ENCODE peak calls at places on chromosomes 1 and 21, in eight cellular contexts. L is colonic mucosa; D is fibroblast of mammary gland; I is Peyer's patch; M is CD8-positive, alpha-beta T cell; A is AG09309; T is body of pancreas; Q is MM.1S. P is an unnamed sample.

GRCh38 chr1:233294991-233295774 is at the start of gene PCNX2:
- DNase-seq in L (peak), D (peak), I (peak), M (peak), A (no peak), T (peak), Q (peak), P (no peak)

GRCh38 chr1:31102501-31102950 is 37.0 kb upstream of the PUM1 start:
- DNase-seq in L (peak), D (peak), I (no peak), M (no peak), A (peak), T (peak), Q (no peak), P (no peak)

GRCh38 chr1:68346192-68346808 is 103.5 kb downstream of the RPE65 start:
- DNase-seq in L (no peak), D (peak), I (no peak), M (no peak), A (no peak), T (no peak), Q (peak), P (no peak)

GRCh38 chr1:1170215-1170890 is 3.3 kb upstream of the TTLL10 start:
- DNase-seq in L (peak), D (no peak), I (no peak), M (no peak), A (no peak), T (no peak), Q (no peak), P (no peak)

GRCh38 chr1:207711285-207711684 is 40.6 kb upstream of the CD46 start:
- DNase-seq in L (no peak), D (peak), I (no peak), M (no peak), A (no peak), T (peak), Q (peak), P (no peak)

GRCh38 chr1:119482517-119483425 is 24.2 kb upstream of the HSD3B1 start:
- DNase-seq in L (no peak), D (no peak), I (no peak), M (no peak), A (no peak), T (no peak), Q (no peak), P (no peak)

GRCh38 chr1:46675549-46676314 is 4.1 kb downstream of the TEX38 start:
- DNase-seq in L (no peak), D (no peak), I (no peak), M (no peak), A (no peak), T (no peak), Q (peak), P (no peak)

GRCh38 chr1:5903031-5903430 is 89.2 kb downstream of the NPHP4 start:
- DNase-seq in L (no peak), D (no peak), I (no peak), M (no peak), A (no peak), T (no peak), Q (no peak), P (no peak)

GRCh38 chr1:241413386-241413785 is 56.4 kb upstream of the RGS7 start:
- DNase-seq in L (no peak), D (peak), I (no peak), M (no peak), A (no peak), T (no peak), Q (no peak), P (no peak)

GRCh38 chr1:155977607-155978324 is 581 bp downstream of the ARHGEF2 start:
- DNase-seq in L (peak), D (no peak), I (no peak), M (no peak), A (no peak), T (peak), Q (peak), P (no peak)

GRCh38 chr1:175129182-175129581 is 61.5 kb downstream of the TNN start:
- DNase-seq in L (no peak), D (peak), I (no peak), M (no peak), A (peak), T (no peak), Q (no peak), P (no peak)

GRCh38 chr21:29634410-29634809 is 305.4 kb downstream of the GRIK1 start:
- DNase-seq in L (no peak), D (no peak), I (no peak), M (no peak), A (no peak), T (no peak), Q (no peak), P (no peak)

GRCh38 chr1:87885263-87885662 is 556.6 kb downstream of the LMO4 start:
- DNase-seq in L (no peak), D (no peak), I (no peak), M (no peak), A (no peak), T (no peak), Q (no peak), P (no peak)

GRCh38 chr1:73382971-73383370 is 815.0 kb downstream of the LRRIQ3 start:
- DNase-seq in L (no peak), D (no peak), I (no peak), M (no peak), A (no peak), T (no peak), Q (no peak), P (no peak)

GRCh38 chr1:114113801-114114750 is 39.6 kb downstream of the SYT6 start:
- DNase-seq in L (no peak), D (peak), I (no peak), M (no peak), A (no peak), T (no peak), Q (no peak), P (no peak)

GRCh38 chr1:216095400-216095799 is 327.8 kb downstream of the USH2A start:
- DNase-seq in L (no peak), D (no peak), I (no peak), M (no peak), A (no peak), T (no peak), Q (no peak), P (no peak)

GRCh38 chr1:189438808-189439207 is 1038.9 kb downstream of the BRINP3 start:
- DNase-seq in L (no peak), D (no peak), I (no peak), M (no peak), A (no peak), T (no peak), Q (no peak), P (no peak)

GRCh38 chr1:171727778-171728177 is 14.1 kb downstream of the VAMP4 start:
- DNase-seq in L (no peak), D (no peak), I (no peak), M (no peak), A (no peak), T (no peak), Q (no peak), P (no peak)

GRCh38 chr1:26296340-26297056 is 9.9 kb downstream of the UBXN11 start:
- DNase-seq in L (no peak), D (no peak), I (no peak), M (no peak), A (no peak), T (no peak), Q (no peak), P (no peak)

GRCh38 chr1:211210052-211210451 is 49.1 kb upstream of the RCOR3 start:
- DNase-seq in L (no peak), D (no peak), I (no peak), M (no peak), A (no peak), T (no peak), Q (no peak), P (no peak)

GRCh38 chr1:121522061-121522759 is 337.4 kb downstream of the SRGAP2C start:
- DNase-seq in L (no peak), D (no peak), I (no peak), M (no peak), A (no peak), T (peak), Q (no peak), P (no peak)

GRCh38 chr1:27306892-27307850 is 14.8 kb upstream of the TMEM222 start:
- DNase-seq in L (no peak), D (no peak), I (no peak), M (no peak), A (no peak), T (no peak), Q (no peak), P (no peak)

GRCh38 chr1:19381261-19381660 is 69.1 kb downstream of the SLC66A1 start:
- DNase-seq in L (no peak), D (no peak), I (no peak), M (no peak), A (no peak), T (no peak), Q (no peak), P (no peak)

GRCh38 chr1:220893701-220894024 is 14.4 kb downstream of the HLX start:
- DNase-seq in L (no peak), D (no peak), I (no peak), M (no peak), A (no peak), T (no peak), Q (no peak), P (no peak)

DNA sequence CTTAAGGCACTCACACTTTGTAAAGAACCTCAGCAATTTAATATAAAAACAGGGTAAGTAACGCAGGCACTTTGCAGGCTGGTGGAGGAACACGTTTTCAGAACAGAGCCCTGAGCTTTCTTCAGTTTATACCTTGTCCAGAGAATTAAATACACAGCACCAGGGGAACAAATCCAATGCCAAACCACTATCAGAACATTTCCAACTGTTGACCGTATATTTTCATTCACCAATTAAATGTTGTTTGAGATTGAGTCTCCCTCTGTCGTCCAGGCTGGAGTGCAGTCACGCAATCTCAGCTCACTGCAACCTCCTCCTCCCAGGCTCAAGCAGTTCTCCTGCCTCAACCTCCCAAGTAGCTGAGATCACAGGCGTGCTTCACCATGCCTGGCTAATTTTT is 29.7 kb downstream of the CLSTN1 start:
- DNase-seq in L (no peak), D (no peak), I (no peak), M (no peak), A (no peak), T (no peak), Q (no peak), P (no peak)
- TF ChIP-seq CTCF in L (no peak), D (no peak), I (no peak), M (no peak), A (no peak), T (no peak), Q (no peak), P (no peak)

GRCh38 chr1:206049919-206050600 is 2.9 kb upstream of the RHEX start:
- DNase-seq in L (no peak), D (no peak), I (no peak), M (no peak), A (no peak), T (no peak), Q (peak), P (no peak)
- H3K4me3 ChIP-seq in L (no peak), D (no peak), I (no peak), M (no peak), A (no peak), T (no peak), Q (no peak), P (no peak)

DNA sequence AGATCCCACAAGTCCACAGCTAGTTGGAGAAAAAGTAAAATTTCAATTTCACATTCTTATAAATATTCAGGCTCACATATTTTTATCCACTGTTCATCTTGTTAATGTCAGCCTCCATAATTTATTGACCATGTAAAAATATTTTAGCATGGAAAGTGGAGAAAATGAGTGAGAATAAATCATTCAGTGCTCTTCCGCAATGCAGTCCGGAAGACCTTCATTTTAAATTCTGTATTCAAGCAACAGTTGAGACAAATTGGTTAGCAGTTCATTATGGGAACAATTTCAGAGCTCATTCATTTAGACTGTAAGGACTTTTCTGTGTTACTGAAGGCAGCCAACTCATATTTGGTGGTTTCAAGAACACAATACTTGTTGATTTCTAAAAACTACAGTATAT is 97.8 kb downstream of the TYW3 start:
- DNase-seq in L (no peak), D (no peak), I (no peak), M (no peak), A (no peak), T (no peak), Q (no peak), P (no peak)
- TF ChIP-seq CTCF in L (no peak), D (no peak), I (no peak), M (no peak), A (no peak), T (no peak), Q (no peak), P (no peak)

DNA sequence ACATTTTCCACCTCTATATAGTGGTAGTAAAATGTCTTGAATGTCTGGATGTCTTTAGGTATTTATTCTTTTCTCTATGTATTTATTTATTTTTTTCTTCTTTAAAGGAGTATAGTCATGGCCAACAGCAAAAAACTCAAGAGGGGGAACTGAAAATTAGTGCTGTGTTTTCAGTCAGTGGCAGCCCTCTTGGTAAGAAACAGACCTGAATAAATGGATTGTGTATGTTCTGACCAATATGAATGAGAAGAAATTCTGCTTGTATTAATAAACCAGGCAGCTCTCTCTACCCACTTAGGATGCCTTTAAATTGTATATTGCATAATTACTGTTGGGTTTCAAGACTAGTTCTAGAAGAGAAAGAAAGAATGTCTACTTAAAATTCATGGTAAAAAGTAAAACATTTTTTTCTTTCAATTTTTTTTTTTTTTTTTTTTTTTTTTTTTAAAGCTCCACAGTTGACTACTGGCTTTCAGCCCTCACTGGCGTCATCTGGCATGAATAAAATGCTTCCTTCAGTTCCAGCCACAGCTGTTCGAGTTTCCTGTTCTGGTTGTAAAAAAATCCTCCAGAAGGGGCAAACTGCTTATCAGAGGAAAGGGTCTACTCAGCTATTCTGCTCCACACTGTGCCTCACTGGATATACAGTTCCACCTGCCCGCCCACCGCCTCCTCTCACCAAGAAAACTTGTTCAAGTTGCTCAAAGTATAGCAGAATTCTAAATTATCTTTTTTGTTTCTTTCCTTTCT is 101.6 kb downstream of the ZMYM4 start:
- DNase-seq in L (peak), D (peak), I (no peak), M (no peak), A (peak), T (peak), Q (no peak), P (peak)
- H3K4me3 ChIP-seq in L (no peak), D (no peak), I (no peak), M (no peak), A (no peak), T (no peak), Q (no peak), P (no peak)

DNA sequence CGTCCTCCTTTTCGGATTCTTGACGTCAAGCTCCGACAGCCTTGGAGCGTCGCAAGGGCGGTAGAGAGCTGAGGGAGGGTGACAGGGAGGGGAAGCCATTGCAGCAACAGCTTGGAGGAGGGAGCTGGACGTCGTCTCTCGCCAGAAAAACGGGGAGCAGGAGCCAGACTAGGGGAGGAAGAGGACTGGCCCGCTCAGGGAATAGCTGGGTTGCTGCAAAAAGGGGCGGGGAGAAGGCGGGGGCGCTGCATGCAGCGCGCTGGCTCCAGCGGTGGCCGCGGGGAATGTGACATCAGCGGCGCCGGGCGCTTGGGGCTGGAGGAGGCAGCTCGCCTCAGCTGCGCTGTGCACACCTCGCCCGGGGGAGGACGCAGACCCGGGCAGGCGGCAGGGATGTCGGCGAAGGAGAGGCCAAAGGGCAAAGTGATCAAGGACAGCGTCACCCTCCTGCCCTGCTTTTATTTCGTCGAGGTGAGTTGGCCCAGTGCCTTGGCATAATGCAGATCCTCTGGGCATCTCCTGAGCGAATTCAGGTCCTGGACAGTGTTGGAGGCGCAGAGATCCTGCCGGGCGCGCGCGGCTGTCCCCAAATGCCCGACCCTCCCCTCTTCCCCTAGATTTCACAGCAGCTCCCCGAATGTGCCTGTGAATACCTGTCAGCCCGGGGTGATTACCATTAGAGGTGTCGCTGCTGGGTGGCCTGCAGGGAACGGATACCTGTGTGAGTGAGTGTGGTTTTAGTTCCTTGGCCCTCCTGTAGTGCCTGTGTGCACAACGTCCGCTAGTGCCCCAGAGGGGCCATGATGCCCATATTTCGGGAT is at the start of gene PLPPR4:
- DNase-seq in L (peak), D (peak), I (no peak), M (no peak), A (no peak), T (peak), Q (no peak), P (no peak)
- TF ChIP-seq CTCF in L (no peak), D (no peak), I (no peak), M (no peak), A (no peak), T (no peak), Q (no peak), P (no peak)

GRCh38 chr1:38990401-38990745 is 703 bp upstream of the AKIRIN1 start:
- DNase-seq in L (peak), D (peak), I (no peak), M (no peak), A (no peak), T (no peak), Q (no peak), P (no peak)
- H3K4me3 ChIP-seq in L (peak), D (peak), I (peak), M (peak), A (peak), T (no peak), Q (peak), P (peak)

GRCh38 chr1:110686188-110686587 is 11.4 kb upstream of the KCNA3 start:
- DNase-seq in L (no peak), D (no peak), I (peak), M (no peak), A (no peak), T (no peak), Q (no peak), P (no peak)
- TF ChIP-seq CTCF in L (no peak), D (no peak), I (no peak), M (peak), A (no peak), T (no peak), Q (peak), P (no peak)

GRCh38 chr1:37570528-37571334 is 14.0 kb downstream of the DNALI1 start:
- DNase-seq in L (no peak), D (no peak), I (no peak), M (no peak), A (no peak), T (no peak), Q (peak), P (no peak)

GRCh38 chr1:37575692-37576091 is 19.0 kb downstream of the DNALI1 start:
- DNase-seq in L (no peak), D (peak), I (no peak), M (no peak), A (no peak), T (no peak), Q (no peak), P (peak)

DNA sequence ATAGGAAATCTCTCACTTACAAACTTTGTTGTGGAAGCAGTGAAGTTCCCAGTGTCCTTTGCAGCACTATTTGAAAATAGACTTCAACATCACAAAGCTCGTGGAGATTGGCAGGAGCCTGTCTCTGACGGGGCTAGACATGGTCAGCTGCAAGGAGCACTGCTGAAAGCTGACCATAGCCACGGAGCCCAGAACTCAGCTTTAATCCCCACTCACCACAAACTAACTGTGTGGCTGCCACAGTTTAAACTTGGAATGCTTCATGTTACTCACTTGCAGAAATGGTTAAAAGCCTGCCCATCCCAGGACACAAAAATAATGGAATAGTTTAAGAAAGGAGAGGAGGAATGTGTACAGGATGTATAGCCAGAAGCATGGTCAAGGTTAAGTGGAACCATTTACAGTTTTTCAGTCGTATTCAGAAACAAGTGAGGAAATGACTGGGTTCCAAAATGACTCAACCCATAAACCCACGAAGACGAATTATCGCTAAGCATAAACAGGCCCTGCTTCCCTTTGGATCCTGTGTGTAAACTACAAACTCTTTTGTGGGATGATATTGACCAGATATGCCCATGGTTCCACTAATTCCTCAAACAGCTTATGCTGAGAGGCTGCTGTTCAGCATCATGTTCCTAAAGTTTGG is 18.2 kb downstream of the DNALI1 start:
- DNase-seq in L (no peak), D (peak), I (no peak), M (no peak), A (peak), T (no peak), Q (no peak), P (peak)
- H3K4me3 ChIP-seq in L (no peak), D (no peak), I (no peak), M (no peak), A (no peak), T (no peak), Q (no peak), P (no peak)